ENCODE peak calls at places on chromosomes 12 and 14, in five cellular contexts. I, D, Q, Y and W are unnamed samples.

GRCh38 chr14:31243860-31244259 is 36.3 kb upstream of the HECTD1 start:
- DNase-seq in I (no peak), D (peak; percentile 46), Q (no peak), Y (no peak), W (no peak)

GRCh38 chr12:57724003-57724935 is 14.3 kb downstream of the AGAP2 start:
- DNase-seq in I (no peak), D (no peak), Q (no peak), Y (no peak), W (peak; percentile 20)

GRCh38 chr12:87953257-87953860 is 75.8 kb downstream of the C12orf50 start:
- DNase-seq in I (no peak), D (no peak), Q (peak; percentile 40), Y (peak; percentile 8), W (no peak)

GRCh38 chr14:74207943-74208342 is 31.3 kb upstream of the VSX2 start:
- DNase-seq in I (no peak), D (no peak), Q (no peak), Y (no peak), W (no peak)

GRCh38 chr12:65885716-65886115 is 61.4 kb downstream of the HMGA2 start:
- DNase-seq in I (no peak), D (no peak), Q (no peak), Y (no peak), W (no peak)

GRCh38 chr12:57740656-57741412 is 2.3 kb upstream of the AGAP2 start:
- DNase-seq in I (peak; percentile 92), D (no peak), Q (no peak), Y (no peak), W (peak; percentile 94)

GRCh38 chr14:99982449-99983250 is 82.6 kb upstream of the EVL start:
- DNase-seq in I (peak; percentile 69), D (no peak), Q (peak; percentile 67), Y (peak; percentile 52), W (peak; percentile 71)

GRCh38 chr14:96623676-96624484 is 121.7 kb downstream of the PAPOLA start:
- DNase-seq in I (no peak), D (no peak), Q (no peak), Y (no peak), W (no peak)

GRCh38 chr12:46915861-46916260 is 90.1 kb upstream of the SLC38A4 start:
- DNase-seq in I (no peak), D (no peak), Q (peak; percentile 95), Y (no peak), W (no peak)

GRCh38 chr14:99514552-99515300 is 33.5 kb downstream of the CCNK start:
- DNase-seq in I (no peak), D (no peak), Q (no peak), Y (no peak), W (no peak)

GRCh38 chr12:42921741-42922511 is 332.4 kb upstream of the PRICKLE1 start:
- DNase-seq in I (no peak), D (no peak), Q (no peak), Y (no peak), W (no peak)

GRCh38 chr12:5549011-5549410 is 117.1 kb downstream of the NTF3 start:
- DNase-seq in I (no peak), D (no peak), Q (no peak), Y (no peak), W (no peak)

GRCh38 chr14:52412426-52412825 is 98.3 kb downstream of the PTGER2 start:
- DNase-seq in I (no peak), D (no peak), Q (peak; percentile 36), Y (no peak), W (no peak)

GRCh38 chr14:71187633-71188356 is 280.5 kb downstream of the PCNX1 start:
- DNase-seq in I (no peak), D (no peak), Q (no peak), Y (no peak), W (no peak)

GRCh38 chr14:58969951-58970751 is 218.3 kb upstream of the DAAM1 start:
- DNase-seq in I (no peak), D (no peak), Q (peak; percentile 10), Y (no peak), W (no peak)

GRCh38 chr14:32826404-32827082 is 112.1 kb upstream of the NPAS3 start:
- DNase-seq in I (no peak), D (no peak), Q (peak; percentile 8), Y (no peak), W (no peak)

GRCh38 chr12:32896438-32897275 is at the start of gene PKP2:
- DNase-seq in I (no peak), D (peak; percentile 71), Q (no peak), Y (no peak), W (no peak)

GRCh38 chr12:98736352-98737326 is 91.5 kb downstream of the APAF1 start:
- DNase-seq in I (no peak), D (no peak), Q (no peak), Y (no peak), W (no peak)

GRCh38 chr12:39905152-39905551 is 200.7 kb downstream of the SLC2A13 start:
- DNase-seq in I (no peak), D (no peak), Q (peak; percentile 87), Y (no peak), W (no peak)

GRCh38 chr12:25994252-25994651 is 35.8 kb downstream of the RASSF8 start:
- DNase-seq in I (no peak), D (no peak), Q (peak; percentile 99), Y (no peak), W (no peak)

GRCh38 chr12:81798294-81798693 is 39.1 kb upstream of the PPFIA2 start:
- DNase-seq in I (no peak), D (no peak), Q (no peak), Y (no peak), W (no peak)

GRCh38 chr12:114729731-114730130 is 45.8 kb upstream of the TBX3 start:
- DNase-seq in I (no peak), D (no peak), Q (peak; percentile 66), Y (no peak), W (no peak)

GRCh38 chr14:98185036-98185435 is 1087.0 kb downstream of the BCL11B start:
- DNase-seq in I (no peak), D (no peak), Q (no peak), Y (no peak), W (no peak)

GRCh38 chr12:5348491-5348890 is 83.4 kb upstream of the NTF3 start:
- DNase-seq in I (no peak), D (no peak), Q (no peak), Y (no peak), W (no peak)

GRCh38 chr12:101695698-101696097 is 1.7 kb upstream of the CHPT1 start:
- DNase-seq in I (no peak), D (no peak), Q (peak; percentile 47), Y (no peak), W (no peak)

GRCh38 chr14:95502381-95502950 is 14.0 kb downstream of the SYNE3 start:
- DNase-seq in I (no peak), D (no peak), Q (no peak), Y (no peak), W (no peak)